ENCODE peak calls at places on chromosome 4, in four cellular contexts. G, S, I and T are unnamed samples.

GRCh38 chr4:123399638-123400358 is 3.2 kb downstream of the SPRY1 start:
- DNase-seq in S (no peak), G (no peak), I (peak), T (peak)

GRCh38 chr4:104915864-104916263 is 230.8 kb upstream of the TET2 start:
- DNase-seq in G (no peak), I (no peak), S (no peak), T (no peak)

GRCh38 chr4:122015203-122015602 is 63.3 kb upstream of the TRPC3 start:
- DNase-seq in I (no peak), S (no peak), G (no peak), T (no peak)

GRCh38 chr4:177692907-177693306 is 250.7 kb upstream of the AGA start:
- DNase-seq in I (no peak), G (no peak), S (no peak), T (no peak)

GRCh38 chr4:173499568-173500535 is 30.2 kb downstream of the HAND2 start:
- DNase-seq in G (no peak), I (no peak), S (no peak), T (no peak)

GRCh38 chr4:87974856-87975462 is 555 bp upstream of the SPP1 start:
- DNase-seq in I (no peak), S (peak), G (no peak), T (no peak)

GRCh38 chr4:118762146-118762545 is 73.8 kb downstream of the SEC24D start:
- DNase-seq in G (no peak), I (no peak), S (no peak), T (no peak)

GRCh38 chr4:78923459-78924312 is 15.6 kb downstream of the PAQR3 start:
- DNase-seq in I (no peak), S (no peak), G (no peak), T (peak)

GRCh38 chr4:128461300-128462103 is 173.9 kb upstream of the PGRMC2 start:
- DNase-seq in G (no peak), I (peak), S (peak), T (peak)

GRCh38 chr4:55330241-55330640 is 15.8 kb upstream of the SRD5A3 start:
- DNase-seq in S (no peak), I (no peak), G (no peak), T (no peak)